ENCODE peak calls at places on chromosomes 6 and 20, in nine cellular contexts. C is Peyer's patch; H is lower lobe of right lung; R is cardiac muscle cell; D is ovary; X is lung; K is CD8-positive, alpha-beta memory T cell; E is small intestine; G is heart right ventricle. N is an unnamed sample. For H3K4me1, the result is how much of the 10 kb centered on the place peaks cover.

GRCh38 chr6:85537055-85537494 is 56.6 kb downstream of the SNX14 start:
- DNase-seq in C (no peak), H (no peak), R (peak), D (no peak), X (no peak), K (no peak), E (peak), G (no peak), N (no peak)

GRCh38 chr20:21064924-21065323 is 41.2 kb downstream of the LINC00237 start:
- DNase-seq in C (no peak), H (no peak), R (no peak), D (no peak), X (no peak), K (no peak), E (no peak), G (no peak), N (no peak)

GRCh38 chr20:57266251-57267157 is at the start of gene BMP7:
- DNase-seq in C (no peak), H (no peak), R (no peak), D (no peak), X (no peak), K (no peak), E (no peak), G (no peak), N (peak)

GRCh38 chr6:36374194-36374593 is 13.3 kb downstream of the ETV7 start:
- DNase-seq in C (no peak), H (no peak), R (no peak), D (no peak), X (no peak), K (no peak), E (no peak), G (no peak), N (no peak)

GRCh38 chr6:17472653-17473183 is 79.3 kb downstream of the CAP2 start:
- DNase-seq in C (no peak), H (no peak), R (no peak), D (no peak), X (no peak), K (no peak), E (peak), G (no peak), N (no peak)

GRCh38 chr6:125944434-125944816 is 12.1 kb upstream of the HINT3 start:
- DNase-seq in C (no peak), H (peak), R (peak), D (peak), X (peak), K (no peak), E (peak), G (peak), N (peak)

GRCh38 chr6:45554596-45554995 is 176.9 kb upstream of the SUPT3H start:
- DNase-seq in C (no peak), H (no peak), R (no peak), D (no peak), X (no peak), K (no peak), E (no peak), G (no peak), N (no peak)

GRCh38 chr6:75934643-75935472 is 137.6 kb downstream of the IMPG1 start:
- DNase-seq in C (no peak), H (no peak), R (peak), D (peak), X (peak), K (no peak), E (peak), G (peak), N (no peak)

GRCh38 chr20:36855241-36855657 is 20.7 kb upstream of the TLDC2 start:
- DNase-seq in C (no peak), H (no peak), R (no peak), D (no peak), X (no peak), K (no peak), E (no peak), G (no peak), N (no peak)

GRCh38 chr6:114747995-114748625 is 405.3 kb upstream of the HS3ST5 start:
- DNase-seq in C (peak), H (peak), R (peak), D (no peak), X (peak), K (no peak), E (peak), G (peak), N (no peak)

GRCh38 chr20:57869291-57869950 is 159.6 kb upstream of the PMEPA1 start:
- DNase-seq in C (no peak), H (no peak), R (no peak), D (no peak), X (no peak), K (no peak), E (no peak), G (no peak), N (no peak)

GRCh38 chr6:145823322-145823944 is 8.8 kb upstream of the FBXO30 start:
- DNase-seq in C (no peak), H (no peak), R (no peak), D (no peak), X (no peak), K (no peak), E (no peak), G (no peak), N (no peak)

GRCh38 chr6:145816392-145816791 is 1.8 kb upstream of the FBXO30 start:
- DNase-seq in C (no peak), H (no peak), R (no peak), D (no peak), X (no peak), K (no peak), E (no peak), G (no peak), N (no peak)

GRCh38 chr6:145822432-145822831 is 7.8 kb upstream of the FBXO30 start:
- DNase-seq in C (no peak), H (no peak), R (no peak), D (no peak), X (no peak), K (no peak), E (no peak), G (no peak), N (no peak)

GRCh38 chr6:145818796-145819195 is 4.2 kb upstream of the FBXO30 start:
- DNase-seq in C (no peak), H (no peak), R (no peak), D (no peak), X (no peak), K (no peak), E (peak), G (no peak), N (no peak)

DNA sequence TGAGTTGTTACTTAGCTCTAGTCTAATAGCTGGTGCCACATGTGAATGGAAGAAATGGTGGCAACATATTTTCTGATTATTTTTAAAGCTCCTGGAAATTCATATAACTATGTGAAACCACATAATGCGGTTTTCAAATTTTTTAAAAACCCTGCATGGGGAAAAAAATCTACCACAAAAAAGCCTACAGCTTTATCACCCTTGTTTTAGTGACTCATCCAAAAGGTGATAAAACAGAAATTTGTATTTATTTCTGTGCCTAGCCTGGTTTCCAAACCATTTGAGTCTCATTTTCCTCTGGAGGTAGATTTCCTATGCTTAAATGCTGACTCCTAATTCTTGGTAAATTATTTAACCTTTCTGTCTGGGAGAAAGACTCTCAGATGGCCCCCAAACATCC is 5.4 kb upstream of the FBXO30 start:
- DNase-seq in C (no peak), H (no peak), R (no peak), D (no peak), X (no peak), K (no peak), E (no peak), G (no peak), N (no peak)
- H3K4me1 ChIP-seq in C (under half), H (under half), R (under half), D (under half), X (under half), K (under half), E (under half), G (under half), N (under half)

GRCh38 chr20:40992349-40993113 is 36.1 kb upstream of the TOP1 start:
- DNase-seq in C (no peak), H (no peak), R (no peak), D (no peak), X (no peak), K (no peak), E (no peak), G (no peak), N (no peak)
- H3K4me3 ChIP-seq in C (no peak), H (no peak), R (no peak), D (no peak), X (no peak), K (no peak), E (no peak), G (no peak), N (no peak)

GRCh38 chr6:121652726-121653623 is 217.5 kb downstream of the GJA1 start:
- DNase-seq in C (no peak), H (no peak), R (peak), D (peak), X (no peak), K (no peak), E (peak), G (no peak), N (no peak)

GRCh38 chr6:121660277-121660676 is 224.8 kb downstream of the GJA1 start:
- DNase-seq in C (no peak), H (no peak), R (no peak), D (no peak), X (no peak), K (no peak), E (no peak), G (no peak), N (no peak)

GRCh38 chr6:121653624-121654008 is 218.2 kb downstream of the GJA1 start:
- DNase-seq in C (no peak), H (no peak), R (no peak), D (peak), X (no peak), K (no peak), E (no peak), G (no peak), N (peak)

GRCh38 chr6:121663292-121663691 is 227.8 kb downstream of the GJA1 start:
- DNase-seq in C (no peak), H (no peak), R (no peak), D (no peak), X (no peak), K (no peak), E (no peak), G (no peak), N (no peak)

DNA sequence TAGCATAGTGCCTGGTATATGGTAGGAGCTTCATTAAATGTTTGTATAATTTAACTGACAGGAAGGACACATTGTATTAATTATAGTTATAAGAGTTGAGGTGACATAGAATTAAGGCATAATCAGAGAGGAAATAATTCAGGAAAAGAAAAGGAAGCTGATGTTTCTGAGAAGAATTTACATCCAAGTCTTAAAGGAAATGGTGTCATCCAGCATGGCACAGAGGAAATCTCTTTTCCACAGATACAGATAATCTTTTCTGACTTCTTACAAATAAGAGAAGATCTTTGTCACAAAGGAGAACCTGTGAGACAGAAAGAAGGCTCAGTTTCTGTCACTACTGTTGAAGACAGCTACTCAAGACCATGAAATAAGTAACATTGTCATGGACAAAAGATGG is 222.5 kb downstream of the GJA1 start:
- DNase-seq in C (no peak), H (no peak), R (no peak), D (no peak), X (no peak), K (no peak), E (no peak), G (no peak), N (no peak)
- H3K4me1 ChIP-seq in C (under half), H (under half), R (under half), D (under half), X (under half), K (under half), E (under half), G (under half), N (under half)

GRCh38 chr6:161038229-161039003 is 46.8 kb downstream of the MAP3K4 start:
- DNase-seq in C (no peak), H (no peak), R (peak), D (peak), X (no peak), K (no peak), E (no peak), G (peak), N (no peak)
- H3K4me3 ChIP-seq in C (no peak), H (no peak), R (no peak), D (no peak), X (no peak), K (no peak), E (no peak), G (no peak), N (no peak)

DNA sequence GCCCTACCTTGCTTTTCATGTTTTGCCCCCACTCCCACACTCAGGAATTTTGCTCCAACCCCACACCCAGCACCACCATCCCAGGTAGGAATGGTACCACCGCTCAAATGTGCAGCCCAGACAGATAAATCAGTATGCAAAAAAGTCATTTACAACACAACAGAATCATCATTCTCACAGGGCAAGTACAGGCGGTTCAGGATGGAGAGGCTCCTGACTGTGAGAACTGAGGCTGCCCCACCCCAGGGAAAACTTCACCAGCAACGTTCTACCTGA is 31.1 kb downstream of the TRAM2 start:
- DNase-seq in C (no peak), H (no peak), R (no peak), D (no peak), X (no peak), K (no peak), E (no peak), G (no peak), N (no peak)
- H3K4me1 ChIP-seq in C (under half), H (half or more), R (under half), D (under half), X (under half), K (under half), E (under half), G (half or more), N (under half)

GRCh38 chr6:33108307-33108706 is 32.5 kb downstream of the HLA-DPB1 start:
- DNase-seq in C (no peak), H (no peak), R (no peak), D (no peak), X (peak), K (no peak), E (no peak), G (no peak), N (no peak)
- H3K4me3 ChIP-seq in C (no peak), H (no peak), R (no peak), D (no peak), X (no peak), K (no peak), E (no peak), G (no peak), N (no peak)

GRCh38 chr6:108731229-108731565 is 117.0 kb upstream of the ARMC2 start:
- DNase-seq in C (no peak), H (no peak), R (no peak), D (no peak), X (no peak), K (no peak), E (no peak), G (no peak), N (no peak)
- H3K4me1 ChIP-seq in C (under half), H (under half), R (under half), D (under half), X (under half), K (under half), E (under half), G (under half), N (under half)

DNA sequence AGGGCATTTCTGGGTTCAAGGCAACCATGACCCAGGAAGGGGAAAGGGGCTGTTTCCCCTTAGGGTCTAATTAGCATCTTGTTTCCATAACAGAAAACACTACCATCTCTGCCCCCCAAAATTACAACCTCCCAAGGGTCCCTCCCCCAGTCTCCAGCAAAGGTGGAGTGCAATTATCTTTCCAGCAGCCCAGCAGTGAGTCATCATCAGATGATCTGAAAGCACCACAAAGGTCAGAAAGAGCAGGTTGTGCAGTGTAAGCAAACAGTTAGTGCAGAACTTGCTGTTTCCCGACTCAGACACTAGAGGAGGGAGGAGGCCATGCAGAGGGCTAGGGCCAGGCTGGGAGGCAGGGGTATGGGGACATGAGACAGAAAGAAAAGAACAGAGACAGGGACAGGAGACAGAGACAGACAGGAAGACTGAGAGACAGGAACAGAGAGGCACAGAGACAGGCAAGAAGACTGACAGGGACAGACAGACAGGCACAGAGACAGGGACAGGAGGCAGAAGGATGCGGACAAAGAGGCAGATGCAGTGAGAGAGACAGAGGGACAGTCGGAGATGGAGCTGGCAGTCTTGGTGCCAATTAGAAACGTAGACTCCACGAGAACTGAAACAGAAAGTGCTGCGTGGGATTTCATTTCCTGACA is 62.5 kb downstream of the PYGB start:
- DNase-seq in C (no peak), H (peak), R (peak), D (peak), X (peak), K (no peak), E (peak), G (no peak), N (peak)
- H3K4me3 ChIP-seq in C (peak), H (peak), R (no peak), D (peak), X (no peak), K (peak), E (no peak), G (no peak), N (peak)

GRCh38 chr6:42042108-42042507 is 8.2 kb upstream of the TAF8 start:
- DNase-seq in C (no peak), H (no peak), R (no peak), D (no peak), X (no peak), K (no peak), E (no peak), G (no peak), N (no peak)
- H3K4me1 ChIP-seq in C (under half), H (half or more), R (under half), D (under half), X (under half), K (half or more), E (under half), G (under half), N (under half)

GRCh38 chr6:15276036-15276435 is 30.2 kb downstream of the JARID2 start:
- DNase-seq in C (no peak), H (no peak), R (no peak), D (no peak), X (no peak), K (no peak), E (no peak), G (no peak), N (no peak)
- H3K4me3 ChIP-seq in C (no peak), H (no peak), R (no peak), D (no peak), X (no peak), K (no peak), E (no peak), G (no peak), N (no peak)